ENCODE peak calls at places on chromosomes 2 and 18, in six cellular contexts. One of them, this sample, is unnamed.

GRCh38 chr2:172273910-172274571 is 153.3 kb upstream of the ITGA6 start:
- DNase-seq in substantia nigra: no peak
- DNase-seq in activated CD8-positive, alpha-beta memory T cell treated with anti-CD3 and anti-CD28 coated beads, Interleukin-2, amount 50 U/mL, for 48 hours: no peak
- DNase-seq in transverse colon: no peak
- DNase-seq in activated T-cell treated with anti-CD3 and anti-CD28 coated beads, Interleukin-2, amount 50 U/mL, for 1 hour: no peak
- DNase-seq in pulmonary artery endothelial cell: no peak
- DNase-seq in this sample: no peak

GRCh38 chr2:15665067-15665942 is 73.6 kb downstream of the DDX1 start:
- DNase-seq in substantia nigra: no peak
- DNase-seq in activated CD8-positive, alpha-beta memory T cell treated with anti-CD3 and anti-CD28 coated beads, Interleukin-2, amount 50 U/mL, for 48 hours: no peak
- DNase-seq in transverse colon: peak
- DNase-seq in activated T-cell treated with anti-CD3 and anti-CD28 coated beads, Interleukin-2, amount 50 U/mL, for 1 hour: no peak
- DNase-seq in pulmonary artery endothelial cell: no peak
- DNase-seq in this sample: no peak

GRCh38 chr18:63119647-63120046 is 199.9 kb downstream of the BCL2 start:
- DNase-seq in substantia nigra: peak
- DNase-seq in activated CD8-positive, alpha-beta memory T cell treated with anti-CD3 and anti-CD28 coated beads, Interleukin-2, amount 50 U/mL, for 48 hours: no peak
- DNase-seq in transverse colon: no peak
- DNase-seq in activated T-cell treated with anti-CD3 and anti-CD28 coated beads, Interleukin-2, amount 50 U/mL, for 1 hour: no peak
- DNase-seq in pulmonary artery endothelial cell: no peak
- DNase-seq in this sample: no peak

GRCh38 chr2:234821946-234822470 is 129.8 kb upstream of the SH3BP4 start:
- DNase-seq in substantia nigra: no peak
- DNase-seq in activated CD8-positive, alpha-beta memory T cell treated with anti-CD3 and anti-CD28 coated beads, Interleukin-2, amount 50 U/mL, for 48 hours: no peak
- DNase-seq in transverse colon: no peak
- DNase-seq in activated T-cell treated with anti-CD3 and anti-CD28 coated beads, Interleukin-2, amount 50 U/mL, for 1 hour: no peak
- DNase-seq in pulmonary artery endothelial cell: no peak
- DNase-seq in this sample: no peak

GRCh38 chr2:10765461-10765860 is 44.0 kb downstream of the ATP6V1C2 start:
- DNase-seq in substantia nigra: no peak
- DNase-seq in activated CD8-positive, alpha-beta memory T cell treated with anti-CD3 and anti-CD28 coated beads, Interleukin-2, amount 50 U/mL, for 48 hours: no peak
- DNase-seq in transverse colon: peak
- DNase-seq in activated T-cell treated with anti-CD3 and anti-CD28 coated beads, Interleukin-2, amount 50 U/mL, for 1 hour: no peak
- DNase-seq in pulmonary artery endothelial cell: no peak
- DNase-seq in this sample: no peak

GRCh38 chr18:63850010-63850409 is 37.5 kb upstream of the SERPINB2 start:
- DNase-seq in substantia nigra: peak
- DNase-seq in activated CD8-positive, alpha-beta memory T cell treated with anti-CD3 and anti-CD28 coated beads, Interleukin-2, amount 50 U/mL, for 48 hours: no peak
- DNase-seq in transverse colon: no peak
- DNase-seq in activated T-cell treated with anti-CD3 and anti-CD28 coated beads, Interleukin-2, amount 50 U/mL, for 1 hour: no peak
- DNase-seq in pulmonary artery endothelial cell: no peak
- DNase-seq in this sample: no peak

GRCh38 chr2:236194786-236195185 is 26.6 kb upstream of the GBX2 start:
- DNase-seq in substantia nigra: no peak
- DNase-seq in activated CD8-positive, alpha-beta memory T cell treated with anti-CD3 and anti-CD28 coated beads, Interleukin-2, amount 50 U/mL, for 48 hours: no peak
- DNase-seq in transverse colon: no peak
- DNase-seq in activated T-cell treated with anti-CD3 and anti-CD28 coated beads, Interleukin-2, amount 50 U/mL, for 1 hour: no peak
- DNase-seq in pulmonary artery endothelial cell: no peak
- DNase-seq in this sample: no peak

GRCh38 chr2:238787507-238787906 is 60.4 kb upstream of the TWIST2 start:
- DNase-seq in substantia nigra: no peak
- DNase-seq in activated CD8-positive, alpha-beta memory T cell treated with anti-CD3 and anti-CD28 coated beads, Interleukin-2, amount 50 U/mL, for 48 hours: no peak
- DNase-seq in transverse colon: no peak
- DNase-seq in activated T-cell treated with anti-CD3 and anti-CD28 coated beads, Interleukin-2, amount 50 U/mL, for 1 hour: no peak
- DNase-seq in pulmonary artery endothelial cell: no peak
- DNase-seq in this sample: no peak

GRCh38 chr2:20577495-20578235 is 73.2 kb downstream of the HS1BP3 start:
- DNase-seq in substantia nigra: no peak
- DNase-seq in activated CD8-positive, alpha-beta memory T cell treated with anti-CD3 and anti-CD28 coated beads, Interleukin-2, amount 50 U/mL, for 48 hours: no peak
- DNase-seq in transverse colon: no peak
- DNase-seq in activated T-cell treated with anti-CD3 and anti-CD28 coated beads, Interleukin-2, amount 50 U/mL, for 1 hour: no peak
- DNase-seq in pulmonary artery endothelial cell: no peak
- DNase-seq in this sample: no peak

This sample was measured in left lobe of liver.